ENCODE peak calls at places on chromosomes 16 and 17, in four cellular contexts. One of them, this sample, is unnamed. For H3K4me1, the result is how much of the 10 kb centered on the place peaks cover.

GRCh38 chr17:50173335-50173941 is 7.6 kb downstream of the SGCA start:
- DNase-seq in Karpas-422: no peak
- DNase-seq in mucosa of descending colon: no peak
- DNase-seq in HCT116: no peak
- DNase-seq in this sample: peak

GRCh38 chr17:54860617-54861468 is 39.8 kb upstream of the TOM1L1 start:
- DNase-seq in HCT116: no peak
- DNase-seq in mucosa of descending colon: no peak
- DNase-seq in Karpas-422: no peak
- DNase-seq in this sample: no peak

GRCh38 chr16:83701494-83701893 is 106.3 kb upstream of the HSBP1 start:
- DNase-seq in mucosa of descending colon: peak
- DNase-seq in HCT116: no peak
- DNase-seq in Karpas-422: peak
- DNase-seq in this sample: peak

GRCh38 chr16:88700636-88701482 is 5.3 kb downstream of the RNF166 start:
- DNase-seq in HCT116: no peak
- DNase-seq in mucosa of descending colon: peak
- DNase-seq in Karpas-422: peak
- DNase-seq in this sample: peak

GRCh38 chr16:48049832-48050231 is 106.0 kb downstream of the ABCC12 start:
- DNase-seq in mucosa of descending colon: no peak
- DNase-seq in Karpas-422: no peak
- DNase-seq in HCT116: no peak
- DNase-seq in this sample: no peak

GRCh38 chr16:86294535-86294934 is 215.8 kb upstream of the FOXF1 start:
- DNase-seq in mucosa of descending colon: peak
- DNase-seq in Karpas-422: no peak
- DNase-seq in HCT116: no peak
- DNase-seq in this sample: peak

GRCh38 chr17:74042744-74043486 is 160.6 kb upstream of the RPL38 start:
- DNase-seq in Karpas-422: no peak
- DNase-seq in HCT116: peak
- DNase-seq in mucosa of descending colon: no peak
- DNase-seq in this sample: no peak

GRCh38 chr17:31251618-31252328 is 45.3 kb downstream of the OMG start:
- DNase-seq in mucosa of descending colon: no peak
- DNase-seq in HCT116: no peak
- DNase-seq in Karpas-422: no peak
- DNase-seq in this sample: no peak

GRCh38 chr16:27317320-27317719 is 3.5 kb downstream of the IL4R start:
- DNase-seq in mucosa of descending colon: no peak
- DNase-seq in HCT116: no peak
- DNase-seq in Karpas-422: no peak
- DNase-seq in this sample: no peak

GRCh38 chr17:77916771-77917481 is 41.6 kb upstream of the TNRC6C start:
- DNase-seq in mucosa of descending colon: peak
- DNase-seq in HCT116: no peak
- DNase-seq in Karpas-422: peak
- DNase-seq in this sample: no peak

GRCh38 chr16:4293181-4293716 is 20.4 kb upstream of the TFAP4 start:
- DNase-seq in Karpas-422: no peak
- DNase-seq in mucosa of descending colon: no peak
- DNase-seq in HCT116: no peak
- DNase-seq in this sample: no peak

GRCh38 chr16:58684001-58684353 is 593 bp downstream of the SLC38A7 start:
- DNase-seq in HCT116: no peak
- DNase-seq in Karpas-422: no peak
- DNase-seq in mucosa of descending colon: peak
- DNase-seq in this sample: no peak

DNA sequence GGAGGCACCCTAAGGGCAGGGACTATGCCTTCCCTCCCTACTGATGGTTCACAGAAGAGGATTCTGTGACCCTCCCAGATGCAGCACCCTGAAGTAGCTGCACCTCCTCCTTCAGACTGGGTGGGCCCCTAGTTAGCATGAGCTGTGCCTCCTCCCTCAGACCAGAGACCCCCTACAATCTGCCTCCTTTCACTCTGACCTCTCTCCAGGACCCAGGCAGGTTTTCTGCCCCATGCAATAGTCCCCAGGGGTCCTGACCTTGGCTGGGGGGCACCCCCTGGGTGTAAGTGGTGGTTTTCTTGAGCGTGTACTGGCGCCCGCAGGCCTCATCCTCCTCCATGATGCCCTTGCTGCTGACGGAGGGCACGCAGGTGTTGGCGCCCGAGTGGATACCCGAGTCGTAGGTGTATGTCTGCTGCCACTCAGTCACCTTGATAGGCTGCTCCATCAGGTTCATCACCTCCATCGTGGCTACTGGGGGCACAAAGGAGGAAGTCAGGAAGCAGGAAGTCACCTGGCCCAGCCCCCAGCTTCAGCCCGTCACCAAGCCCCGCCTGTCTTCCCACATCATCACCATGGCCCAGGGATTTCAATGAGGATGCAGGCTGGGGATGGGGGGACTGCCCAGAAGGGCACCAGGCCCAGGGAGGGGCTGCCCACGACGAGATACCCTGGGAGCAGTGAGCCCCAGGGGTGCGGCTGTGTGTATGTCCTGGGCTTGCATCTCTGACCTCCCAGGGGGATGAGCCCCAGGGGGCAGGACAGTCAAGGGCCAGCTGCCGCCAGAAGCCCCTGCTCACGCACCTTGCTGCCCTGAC is 14.9 kb downstream of the JUP start:
- DNase-seq in Karpas-422: peak
- DNase-seq in mucosa of descending colon: peak
- DNase-seq in HCT116: no peak
- DNase-seq in this sample: no peak
- H3K4me1 ChIP-seq in Karpas-422: under half
- H3K4me1 ChIP-seq in mucosa of descending colon: half or more
- H3K4me1 ChIP-seq in HCT116: half or more
- H3K4me1 ChIP-seq in this sample: under half

DNA sequence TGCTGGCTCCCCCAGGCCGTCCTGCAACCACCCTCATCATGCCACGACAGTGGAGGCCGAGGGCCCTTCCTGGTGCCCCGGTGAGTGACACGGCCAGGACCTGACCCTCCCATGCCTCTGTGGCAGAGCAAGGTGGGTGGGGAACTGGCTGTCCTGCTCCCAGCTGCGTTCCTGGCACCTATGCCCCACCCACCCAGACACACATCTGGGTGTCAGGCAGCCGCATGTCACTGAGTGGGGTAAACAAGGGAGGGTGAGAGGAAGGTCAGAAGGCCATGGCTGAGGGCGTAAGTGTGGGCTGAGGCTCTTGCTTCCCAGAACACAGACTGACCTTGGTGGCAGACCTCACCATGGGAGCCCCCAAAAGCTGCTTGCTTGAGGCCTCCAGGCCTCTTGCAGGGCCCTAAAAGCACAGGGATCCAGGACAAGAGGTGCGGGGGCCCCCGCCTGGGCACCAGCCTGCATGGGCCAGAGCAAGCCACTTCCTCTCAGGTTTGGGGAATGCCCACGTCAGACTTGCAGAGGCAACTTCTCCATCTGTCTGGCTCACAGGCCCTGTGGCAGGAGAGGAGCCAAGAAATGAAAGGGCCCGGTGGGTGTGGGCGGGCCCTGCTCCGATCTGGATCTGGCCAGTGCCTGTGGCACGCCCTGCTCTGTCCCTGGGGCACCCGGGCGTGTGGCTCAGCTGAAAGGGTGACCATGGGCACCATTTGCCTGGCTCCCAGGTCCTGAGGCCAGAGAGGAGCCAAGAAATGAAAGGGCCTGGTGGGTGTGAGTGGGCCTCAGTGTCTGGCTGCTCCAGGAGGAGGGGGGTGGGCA is 3.9 kb upstream of the CCDC57 start:
- DNase-seq in mucosa of descending colon: peak
- DNase-seq in Karpas-422: no peak
- DNase-seq in HCT116: peak
- DNase-seq in this sample: peak
- H3K4me3 ChIP-seq in mucosa of descending colon: no peak
- H3K4me3 ChIP-seq in Karpas-422: no peak
- H3K4me3 ChIP-seq in HCT116: peak
- H3K4me3 ChIP-seq in this sample: no peak

DNA sequence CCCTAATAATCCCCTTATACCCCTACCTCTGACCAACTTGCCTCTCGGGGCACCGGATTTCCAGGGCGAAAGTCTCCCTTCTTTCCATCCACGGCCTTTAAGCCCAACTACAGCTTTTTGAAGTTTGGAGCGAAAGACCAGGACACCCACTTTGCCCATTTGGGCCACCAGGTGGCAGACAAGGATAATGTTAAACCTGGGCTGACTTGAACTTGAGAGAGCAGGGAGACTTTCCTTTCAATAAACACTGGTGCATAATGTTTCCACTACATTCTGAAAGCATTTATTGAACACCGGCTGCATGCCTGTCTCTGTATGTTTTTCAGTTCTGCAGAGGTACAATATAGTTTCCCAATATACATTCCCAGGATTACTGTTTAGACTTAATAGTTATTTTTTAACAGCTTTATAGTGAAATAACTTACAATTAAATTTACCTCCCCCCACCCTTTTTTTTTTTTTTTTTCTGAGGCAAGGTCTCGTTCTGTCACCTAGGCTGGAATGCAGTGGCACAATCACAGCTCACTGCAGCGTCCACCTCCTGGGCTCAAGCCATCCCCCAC is 6.9 kb upstream of the CES3 start:
- DNase-seq in HCT116: peak
- DNase-seq in Karpas-422: peak
- DNase-seq in mucosa of descending colon: peak
- DNase-seq in this sample: peak
- H3K4me1 ChIP-seq in HCT116: under half
- H3K4me1 ChIP-seq in Karpas-422: under half
- H3K4me1 ChIP-seq in mucosa of descending colon: under half
- H3K4me1 ChIP-seq in this sample: under half

GRCh38 chr17:44561237-44561623 is 3.9 kb downstream of the FZD2 start:
- DNase-seq in HCT116: no peak
- DNase-seq in Karpas-422: no peak
- DNase-seq in mucosa of descending colon: no peak
- DNase-seq in this sample: no peak
- H3K4me3 ChIP-seq in HCT116: no peak
- H3K4me3 ChIP-seq in Karpas-422: no peak
- H3K4me3 ChIP-seq in mucosa of descending colon: no peak
- H3K4me3 ChIP-seq in this sample: no peak

GRCh38 chr16:17466876-17467275 is 3.9 kb downstream of the XYLT1 start:
- DNase-seq in Karpas-422: no peak
- DNase-seq in mucosa of descending colon: no peak
- DNase-seq in HCT116: no peak
- DNase-seq in this sample: peak
- H3K4me1 ChIP-seq in Karpas-422: half or more
- H3K4me1 ChIP-seq in mucosa of descending colon: under half
- H3K4me1 ChIP-seq in HCT116: under half
- H3K4me1 ChIP-seq in this sample: half or more

DNA sequence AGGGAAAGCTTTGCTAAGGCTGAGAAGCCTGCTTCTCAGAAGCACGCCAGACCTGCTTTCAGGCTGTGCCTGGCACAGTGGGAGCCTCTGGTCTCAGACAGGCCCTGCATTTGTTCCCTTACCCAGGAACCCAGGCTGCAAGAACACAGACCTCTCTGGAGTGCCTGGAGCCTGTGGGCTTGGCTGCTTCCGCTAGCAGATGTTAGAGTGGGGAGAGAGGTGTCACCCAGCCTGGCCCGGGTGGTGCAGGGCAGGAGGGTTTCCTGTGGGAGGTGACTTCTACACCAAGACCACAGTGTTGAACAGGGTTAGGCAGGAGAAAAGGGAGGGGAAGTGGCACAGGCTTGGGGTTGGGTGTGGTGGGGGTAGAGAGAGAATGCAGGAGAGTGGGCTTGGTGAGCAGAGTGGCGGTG is 35.8 kb upstream of the ADGRG1 start:
- DNase-seq in Karpas-422: no peak
- DNase-seq in HCT116: no peak
- DNase-seq in mucosa of descending colon: no peak
- DNase-seq in this sample: no peak
- H3K4me3 ChIP-seq in Karpas-422: no peak
- H3K4me3 ChIP-seq in HCT116: no peak
- H3K4me3 ChIP-seq in mucosa of descending colon: no peak
- H3K4me3 ChIP-seq in this sample: no peak

This sample was measured in SJSA1.